ENCODE peak calls at places on chromosomes 11 and 22, in seven cellular contexts. Z, S, O, Q, L, F and W are unnamed samples.

GRCh38 chr11:106087815-106088435 is 10.5 kb downstream of the AASDHPPT start:
- DNase-seq in Q (peak; percentile 40), F (peak; percentile 85), S (peak; percentile 70), O (peak; percentile 55), Z (peak; percentile 32), L (no peak), W (peak; percentile 65)

GRCh38 chr11:29119116-29119515 is 897.7 kb downstream of the KCNA4 start:
- DNase-seq in O (no peak), S (peak; percentile 67), Z (no peak), F (no peak), L (no peak), Q (no peak), W (peak; percentile 72)

GRCh38 chr11:113363996-113364641 is 23.5 kb upstream of the ANKK1 start:
- DNase-seq in S (no peak), F (no peak), Q (no peak), L (no peak), O (no peak), Z (no peak), W (no peak)

GRCh38 chr11:46659908-46660307 is 40.5 kb downstream of the ARHGAP1 start:
- DNase-seq in Q (no peak), O (no peak), Z (no peak), S (peak; percentile 78), F (peak; percentile 55), L (no peak), W (peak; percentile 84)

GRCh38 chr11:119418759-119419158 is 4.2 kb downstream of the THY1 start:
- DNase-seq in Q (no peak), L (no peak), F (no peak), O (no peak), Z (no peak), S (no peak), W (no peak)

GRCh38 chr22:50079689-50080465 is 5.3 kb downstream of the MLC1 start:
- DNase-seq in Q (no peak), Z (no peak), L (no peak), O (no peak), F (no peak), S (no peak), W (no peak)

GRCh38 chr11:93522448-93522847 is 20.7 kb downstream of the SMCO4 start:
- DNase-seq in S (no peak), Z (no peak), O (no peak), F (no peak), L (no peak), Q (no peak), W (no peak)

GRCh38 chr11:2803186-2804057 is 82.2 kb downstream of the CDKN1C start:
- DNase-seq in Z (peak; percentile 27), L (no peak), O (no peak), Q (no peak), F (no peak), S (no peak), W (no peak)

GRCh38 chr11:131504199-131504949 is 134.0 kb downstream of the NTM start:
- DNase-seq in F (no peak), Z (peak; percentile 82), Q (peak; percentile 32), O (peak; percentile 91), L (peak; percentile 46), S (no peak), W (no peak)

GRCh38 chr11:10807629-10808552 is 835 bp downstream of the EIF4G2 start:
- DNase-seq in O (peak; percentile 58), S (peak; percentile 52), Z (no peak), F (peak; percentile 55), Q (peak; percentile 35), L (no peak), W (peak; percentile 37)

GRCh38 chr22:50625568-50626313 is 2.2 kb downstream of the ARSA start:
- DNase-seq in O (no peak), Z (peak; percentile 73), Q (no peak), S (no peak), F (no peak), L (no peak), W (no peak)

GRCh38 chr11:28697920-28698827 is 590.0 kb downstream of the METTL15 start:
- DNase-seq in O (peak; percentile 74), L (peak; percentile 60), F (peak; percentile 48), Q (peak; percentile 81), S (peak; percentile 46), Z (peak; percentile 64), W (peak; percentile 61)

GRCh38 chr11:85947431-85948272 is 92.5 kb downstream of the CCDC83 start:
- DNase-seq in Q (no peak), S (peak; percentile 89), Z (no peak), F (peak; percentile 55), L (no peak), O (no peak), W (peak; percentile 93)

GRCh38 chr22:40226620-40227019 is 48.9 kb downstream of the TNRC6B start:
- DNase-seq in Q (no peak), F (no peak), L (no peak), Z (no peak), S (no peak), O (no peak), W (no peak)

GRCh38 chr11:20066783-20067156 is 93.5 kb downstream of the DBX1 start:
- DNase-seq in L (no peak), Q (no peak), O (no peak), Z (no peak), S (no peak), F (no peak), W (no peak)

GRCh38 chr11:134464981-134465730 is 53.1 kb upstream of the B3GAT1 start:
- DNase-seq in S (no peak), O (no peak), Q (no peak), F (no peak), L (no peak), Z (no peak), W (no peak)

GRCh38 chr11:45335434-45335833 is 49.3 kb upstream of the SYT13 start:
- DNase-seq in L (no peak), S (no peak), Z (no peak), F (no peak), Q (no peak), O (peak; percentile 32), W (no peak)

GRCh38 chr11:134639586-134640330 is 227.7 kb upstream of the B3GAT1 start:
- DNase-seq in Z (no peak), O (no peak), S (no peak), L (no peak), Q (no peak), F (no peak), W (no peak)

GRCh38 chr11:124114942-124115781 is at the start of gene VWA5A:
- DNase-seq in Z (peak; percentile 83), S (peak; percentile 93), Q (peak; percentile 44), O (peak; percentile 97), F (peak; percentile 91), L (peak; percentile 57), W (peak; percentile 86)

GRCh38 chr22:30240541-30241417 is 5.8 kb downstream of the LIF start:
- DNase-seq in Q (no peak), L (no peak), Z (no peak), F (no peak), S (no peak), O (no peak), W (peak; percentile 65)

GRCh38 chr11:2718817-2719438 is 19.1 kb upstream of the KCNQ1OT1 start:
- DNase-seq in S (no peak), O (no peak), L (no peak), F (no peak), Q (no peak), Z (no peak), W (no peak)

DNA sequence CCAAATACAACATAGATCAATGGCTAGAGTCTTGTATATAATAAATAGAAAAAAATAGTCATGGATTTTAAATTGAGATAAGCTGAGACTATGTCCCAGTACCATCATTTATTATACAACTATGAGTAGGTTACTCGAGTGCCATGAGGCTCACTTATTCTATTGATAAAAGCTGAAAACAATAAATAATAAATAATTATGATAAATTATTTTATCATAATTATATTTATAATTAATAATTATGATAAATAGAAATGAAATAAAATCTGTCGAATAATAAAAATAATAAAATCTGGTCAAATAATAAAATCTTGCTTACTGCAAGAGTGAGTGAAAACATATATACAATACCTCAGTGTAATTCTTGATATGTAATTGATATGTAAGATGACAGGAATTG is 801.4 kb downstream of the FAM181B start:
- DNase-seq in O (no peak), S (no peak), Q (no peak), L (no peak), F (no peak), Z (no peak), W (no peak)
- H2BK120ac ChIP-seq in O (no peak overlapping the region), S (no peak overlapping the region), Q (no peak overlapping the region), L (no peak overlapping the region), F (no peak overlapping the region), Z (no peak overlapping the region), W (no peak overlapping the region)

GRCh38 chr11:110711448-110711775 is 825 bp downstream of the ARHGAP20 start:
- DNase-seq in Q (no peak), O (no peak), F (no peak), Z (no peak), L (no peak), S (no peak), W (no peak)

GRCh38 chr11:110710520-110711381 is 1.5 kb downstream of the ARHGAP20 start:
- DNase-seq in L (no peak), S (peak; percentile 23), Z (peak; percentile 44), F (peak; percentile 76), Q (no peak), O (peak; percentile 26), W (peak; percentile 51)

GRCh38 chr11:110713469-110713776 is 1.2 kb upstream of the ARHGAP20 start:
- DNase-seq in S (no peak), Q (no peak), L (no peak), O (no peak), Z (no peak), F (no peak), W (no peak)

GRCh38 chr11:110711776-110712642 is at the start of gene ARHGAP20:
- DNase-seq in Q (peak; percentile 56), F (peak; percentile 74), Z (peak; percentile 81), S (peak; percentile 58), O (peak; percentile 75), L (no peak), W (peak; percentile 71)

GRCh38 chr11:110712643-110713468 is 619 bp upstream of the ARHGAP20 start:
- DNase-seq in L (no peak), S (peak; percentile 20), Q (peak; percentile 47), O (peak; percentile 42), Z (peak; percentile 28), F (peak; percentile 17), W (peak; percentile 52)
- H2BK120ac ChIP-seq in L (no peak overlapping the region), S (no peak overlapping the region), Q (no peak overlapping the region), O (no peak overlapping the region), Z (no peak overlapping the region), F (no peak overlapping the region), W (peak overlapping the region; percentile 63)

DNA sequence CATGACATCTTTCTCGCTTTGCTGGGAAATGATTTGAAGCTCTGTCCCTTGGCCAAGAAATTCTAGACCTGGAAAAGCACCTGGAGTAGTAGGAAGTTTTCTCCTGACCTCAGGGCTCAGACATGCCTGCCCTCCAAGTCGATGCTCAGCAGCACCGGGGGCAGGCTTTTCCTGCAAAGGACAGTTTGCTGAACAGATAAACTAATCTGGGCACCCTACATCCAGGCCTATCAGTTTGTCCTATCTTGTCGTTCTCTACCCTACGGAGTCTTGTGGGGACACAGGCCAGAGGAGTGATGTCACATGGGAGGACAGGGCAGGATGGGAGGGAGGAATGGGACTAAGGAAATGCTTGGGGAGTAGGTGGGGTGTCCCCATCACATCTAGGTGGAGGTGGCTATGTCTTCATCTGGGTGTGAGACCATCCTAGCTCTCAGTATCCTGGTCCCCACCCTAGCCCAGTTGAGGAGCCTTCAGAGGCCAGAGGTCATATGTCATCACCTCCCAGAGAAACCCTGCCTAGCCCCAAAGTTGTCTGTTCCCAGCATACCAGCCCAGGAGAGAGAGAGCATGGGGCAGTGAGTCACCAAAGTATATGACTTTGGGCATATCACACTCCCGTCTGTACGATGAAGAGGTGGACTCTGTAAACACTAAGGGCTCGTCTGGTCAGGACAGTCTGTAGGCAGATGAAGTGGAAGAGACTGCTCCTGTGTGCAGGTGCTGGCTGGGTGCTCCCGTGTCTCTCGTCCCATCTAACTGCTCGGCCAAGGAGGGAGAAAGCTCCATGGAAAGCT is 18.1 kb upstream of the FCHSD2 start:
- DNase-seq in Q (no peak), L (no peak), O (no peak), Z (no peak), F (peak; percentile 40), S (no peak), W (no peak)
- H2BK120ac ChIP-seq in Q (no peak overlapping the region), L (no peak overlapping the region), O (no peak overlapping the region), Z (no peak overlapping the region), F (no peak overlapping the region), S (no peak overlapping the region), W (peak overlapping the region; percentile 97)

GRCh38 chr22:44171486-44172076 is 9.1 kb upstream of the PARVG start:
- DNase-seq in S (no peak), L (no peak), F (peak; percentile 16), O (no peak), Z (no peak), Q (no peak), W (no peak)
- H2BK120ac ChIP-seq in S (no peak overlapping the region), L (no peak overlapping the region), F (no peak overlapping the region), O (no peak overlapping the region), Z (no peak overlapping the region), Q (no peak overlapping the region), W (no peak overlapping the region)